ENCODE peak calls at places on chromosomes 7 and 10, in nine cellular contexts. One of them, this sample, is unnamed.

GRCh38 chr7:117283371-117283770 is 39.5 kb downstream of the WNT2 start:
- DNase-seq in GM23338: no peak
- DNase-seq in Panc1: no peak
- DNase-seq in stimulated activated CD4-positive, alpha-beta T cell treated with anti-CD3 and anti-CD28 coated beads, Interleukin-2, amount 100 ng/mL, for 48 hours: no peak
- DNase-seq in GM12891: no peak
- DNase-seq in stimulated activated effector memory CD8-positive, alpha-beta T cell treated with anti-CD3 and anti-CD28 coated beads, Interleukin-12 subunit alpha, Interleukin-12 subunit beta, amount 100 ng/mL, for 72 hours: no peak
- DNase-seq in CD8-positive, alpha-beta memory T cell: no peak
- DNase-seq in NCI-H1105 treated with DMSO at 0.1 percent for 48 hours: no peak
- DNase-seq in neural crest cell: no peak
- DNase-seq in this sample: no peak

GRCh38 chr7:98569606-98570337 is 47.3 kb upstream of the NPTX2 start:
- DNase-seq in stimulated activated CD4-positive, alpha-beta T cell treated with anti-CD3 and anti-CD28 coated beads, Interleukin-2, amount 100 ng/mL, for 48 hours: no peak
- DNase-seq in stimulated activated effector memory CD8-positive, alpha-beta T cell treated with anti-CD3 and anti-CD28 coated beads, Interleukin-12 subunit alpha, Interleukin-12 subunit beta, amount 100 ng/mL, for 72 hours: no peak
- DNase-seq in GM12891: no peak
- DNase-seq in GM23338: no peak
- DNase-seq in neural crest cell: no peak
- DNase-seq in NCI-H1105 treated with DMSO at 0.1 percent for 48 hours: no peak
- DNase-seq in Panc1: no peak
- DNase-seq in CD8-positive, alpha-beta memory T cell: no peak
- DNase-seq in this sample: peak

GRCh38 chr10:112754001-112754411 is 196.0 kb upstream of the TCF7L2 start:
- DNase-seq in Panc1: no peak
- DNase-seq in CD8-positive, alpha-beta memory T cell: no peak
- DNase-seq in stimulated activated CD4-positive, alpha-beta T cell treated with anti-CD3 and anti-CD28 coated beads, Interleukin-2, amount 100 ng/mL, for 48 hours: no peak
- DNase-seq in neural crest cell: no peak
- DNase-seq in stimulated activated effector memory CD8-positive, alpha-beta T cell treated with anti-CD3 and anti-CD28 coated beads, Interleukin-12 subunit alpha, Interleukin-12 subunit beta, amount 100 ng/mL, for 72 hours: no peak
- DNase-seq in GM23338: no peak
- DNase-seq in NCI-H1105 treated with DMSO at 0.1 percent for 48 hours: no peak
- DNase-seq in GM12891: no peak
- DNase-seq in this sample: no peak

GRCh38 chr10:78028438-78029293 is 649 bp downstream of the POLR3A start:
- DNase-seq in neural crest cell: no peak
- DNase-seq in stimulated activated CD4-positive, alpha-beta T cell treated with anti-CD3 and anti-CD28 coated beads, Interleukin-2, amount 100 ng/mL, for 48 hours: no peak
- DNase-seq in GM12891: no peak
- DNase-seq in Panc1: no peak
- DNase-seq in CD8-positive, alpha-beta memory T cell: peak
- DNase-seq in stimulated activated effector memory CD8-positive, alpha-beta T cell treated with anti-CD3 and anti-CD28 coated beads, Interleukin-12 subunit alpha, Interleukin-12 subunit beta, amount 100 ng/mL, for 72 hours: no peak
- DNase-seq in NCI-H1105 treated with DMSO at 0.1 percent for 48 hours: no peak
- DNase-seq in GM23338: peak
- DNase-seq in this sample: no peak

GRCh38 chr7:136637826-136638225 is 230.6 kb upstream of the CHRM2 start:
- DNase-seq in neural crest cell: no peak
- DNase-seq in CD8-positive, alpha-beta memory T cell: no peak
- DNase-seq in stimulated activated effector memory CD8-positive, alpha-beta T cell treated with anti-CD3 and anti-CD28 coated beads, Interleukin-12 subunit alpha, Interleukin-12 subunit beta, amount 100 ng/mL, for 72 hours: no peak
- DNase-seq in NCI-H1105 treated with DMSO at 0.1 percent for 48 hours: no peak
- DNase-seq in GM23338: peak
- DNase-seq in GM12891: no peak
- DNase-seq in Panc1: no peak
- DNase-seq in stimulated activated CD4-positive, alpha-beta T cell treated with anti-CD3 and anti-CD28 coated beads, Interleukin-2, amount 100 ng/mL, for 48 hours: no peak
- DNase-seq in this sample: no peak

GRCh38 chr7:2629740-2630681 is 1.8 kb upstream of the TTYH3 start:
- DNase-seq in stimulated activated CD4-positive, alpha-beta T cell treated with anti-CD3 and anti-CD28 coated beads, Interleukin-2, amount 100 ng/mL, for 48 hours: no peak
- DNase-seq in GM12891: no peak
- DNase-seq in neural crest cell: no peak
- DNase-seq in NCI-H1105 treated with DMSO at 0.1 percent for 48 hours: no peak
- DNase-seq in CD8-positive, alpha-beta memory T cell: no peak
- DNase-seq in GM23338: no peak
- DNase-seq in stimulated activated effector memory CD8-positive, alpha-beta T cell treated with anti-CD3 and anti-CD28 coated beads, Interleukin-12 subunit alpha, Interleukin-12 subunit beta, amount 100 ng/mL, for 72 hours: no peak
- DNase-seq in Panc1: no peak
- DNase-seq in this sample: no peak

GRCh38 chr7:66376264-66376945 is 171.3 kb downstream of the TPST1 start:
- DNase-seq in CD8-positive, alpha-beta memory T cell: no peak
- DNase-seq in GM12891: no peak
- DNase-seq in GM23338: peak
- DNase-seq in stimulated activated effector memory CD8-positive, alpha-beta T cell treated with anti-CD3 and anti-CD28 coated beads, Interleukin-12 subunit alpha, Interleukin-12 subunit beta, amount 100 ng/mL, for 72 hours: no peak
- DNase-seq in neural crest cell: no peak
- DNase-seq in stimulated activated CD4-positive, alpha-beta T cell treated with anti-CD3 and anti-CD28 coated beads, Interleukin-2, amount 100 ng/mL, for 48 hours: no peak
- DNase-seq in Panc1: no peak
- DNase-seq in NCI-H1105 treated with DMSO at 0.1 percent for 48 hours: no peak
- DNase-seq in this sample: no peak

GRCh38 chr7:17474724-17475344 is 176.4 kb downstream of the AHR start:
- DNase-seq in CD8-positive, alpha-beta memory T cell: no peak
- DNase-seq in stimulated activated effector memory CD8-positive, alpha-beta T cell treated with anti-CD3 and anti-CD28 coated beads, Interleukin-12 subunit alpha, Interleukin-12 subunit beta, amount 100 ng/mL, for 72 hours: no peak
- DNase-seq in stimulated activated CD4-positive, alpha-beta T cell treated with anti-CD3 and anti-CD28 coated beads, Interleukin-2, amount 100 ng/mL, for 48 hours: no peak
- DNase-seq in Panc1: no peak
- DNase-seq in GM12891: no peak
- DNase-seq in neural crest cell: no peak
- DNase-seq in NCI-H1105 treated with DMSO at 0.1 percent for 48 hours: no peak
- DNase-seq in GM23338: peak
- DNase-seq in this sample: no peak

GRCh38 chr10:63466168-63466935 is 575 bp upstream of the JMJD1C start:
- DNase-seq in stimulated activated effector memory CD8-positive, alpha-beta T cell treated with anti-CD3 and anti-CD28 coated beads, Interleukin-12 subunit alpha, Interleukin-12 subunit beta, amount 100 ng/mL, for 72 hours: peak
- DNase-seq in stimulated activated CD4-positive, alpha-beta T cell treated with anti-CD3 and anti-CD28 coated beads, Interleukin-2, amount 100 ng/mL, for 48 hours: peak
- DNase-seq in GM12891: peak
- DNase-seq in Panc1: peak
- DNase-seq in NCI-H1105 treated with DMSO at 0.1 percent for 48 hours: peak
- DNase-seq in GM23338: peak
- DNase-seq in CD8-positive, alpha-beta memory T cell: peak
- DNase-seq in neural crest cell: no peak
- DNase-seq in this sample: peak

GRCh38 chr10:48610585-48611093 is 5.8 kb upstream of the ARHGAP22 start:
- DNase-seq in neural crest cell: no peak
- DNase-seq in stimulated activated effector memory CD8-positive, alpha-beta T cell treated with anti-CD3 and anti-CD28 coated beads, Interleukin-12 subunit alpha, Interleukin-12 subunit beta, amount 100 ng/mL, for 72 hours: no peak
- DNase-seq in stimulated activated CD4-positive, alpha-beta T cell treated with anti-CD3 and anti-CD28 coated beads, Interleukin-2, amount 100 ng/mL, for 48 hours: no peak
- DNase-seq in CD8-positive, alpha-beta memory T cell: no peak
- DNase-seq in NCI-H1105 treated with DMSO at 0.1 percent for 48 hours: no peak
- DNase-seq in GM12891: no peak
- DNase-seq in GM23338: no peak
- DNase-seq in Panc1: no peak
- DNase-seq in this sample: no peak

GRCh38 chr7:12728192-12728538 is 40.7 kb downstream of the ARL4A start:
- DNase-seq in GM23338: no peak
- DNase-seq in NCI-H1105 treated with DMSO at 0.1 percent for 48 hours: peak
- DNase-seq in CD8-positive, alpha-beta memory T cell: no peak
- DNase-seq in stimulated activated CD4-positive, alpha-beta T cell treated with anti-CD3 and anti-CD28 coated beads, Interleukin-2, amount 100 ng/mL, for 48 hours: no peak
- DNase-seq in Panc1: no peak
- DNase-seq in neural crest cell: no peak
- DNase-seq in stimulated activated effector memory CD8-positive, alpha-beta T cell treated with anti-CD3 and anti-CD28 coated beads, Interleukin-12 subunit alpha, Interleukin-12 subunit beta, amount 100 ng/mL, for 72 hours: no peak
- DNase-seq in GM12891: no peak
- DNase-seq in this sample: no peak

GRCh38 chr7:29146082-29146706 is at the start of gene CPVL:
- DNase-seq in GM12891: no peak
- DNase-seq in GM23338: peak
- DNase-seq in stimulated activated effector memory CD8-positive, alpha-beta T cell treated with anti-CD3 and anti-CD28 coated beads, Interleukin-12 subunit alpha, Interleukin-12 subunit beta, amount 100 ng/mL, for 72 hours: no peak
- DNase-seq in NCI-H1105 treated with DMSO at 0.1 percent for 48 hours: peak
- DNase-seq in neural crest cell: peak
- DNase-seq in stimulated activated CD4-positive, alpha-beta T cell treated with anti-CD3 and anti-CD28 coated beads, Interleukin-2, amount 100 ng/mL, for 48 hours: no peak
- DNase-seq in CD8-positive, alpha-beta memory T cell: no peak
- DNase-seq in Panc1: no peak
- DNase-seq in this sample: peak

GRCh38 chr7:139699640-139700504 is 77.9 kb downstream of the HIPK2 start:
- DNase-seq in CD8-positive, alpha-beta memory T cell: no peak
- DNase-seq in stimulated activated CD4-positive, alpha-beta T cell treated with anti-CD3 and anti-CD28 coated beads, Interleukin-2, amount 100 ng/mL, for 48 hours: no peak
- DNase-seq in neural crest cell: no peak
- DNase-seq in stimulated activated effector memory CD8-positive, alpha-beta T cell treated with anti-CD3 and anti-CD28 coated beads, Interleukin-12 subunit alpha, Interleukin-12 subunit beta, amount 100 ng/mL, for 72 hours: peak
- DNase-seq in Panc1: no peak
- DNase-seq in NCI-H1105 treated with DMSO at 0.1 percent for 48 hours: no peak
- DNase-seq in GM23338: peak
- DNase-seq in GM12891: no peak
- DNase-seq in this sample: no peak